ENCODE peak calls at places on chromosome 2, in seven cellular contexts. Z is HTR-8/SVneo; A is NCI-H460; X is endothelial cell; G is stimulated activated naive B cell treated with anti-CD40 and anti-IgM and Interleukin-4, amounts not matched to agents 10 μg/mL and 1 μg/mL and 100 μg/mL, for 72 hours; I is BE2C; W is neural progenitor cell. P is an unnamed sample.
A peak's percentile ranks its signal among the peaks of the same experiment; 100 is the strongest.

GRCh38 chr2:160221391-160222276 is 21.6 kb upstream of the ITGB6 start:
- DNase-seq in Z (peak; percentile 44), A (no peak), X (no peak), G (no peak), I (no peak), W (no peak), P (peak; percentile 89)

GRCh38 chr2:236675051-236675450 is 105.4 kb downstream of the ACKR3 start:
- DNase-seq in Z (no peak), A (no peak), X (no peak), G (no peak), I (no peak), W (no peak), P (peak; percentile 94)

GRCh38 chr2:148273158-148273691 is 252.3 kb downstream of the MBD5 start:
- DNase-seq in Z (no peak), A (no peak), X (no peak), G (no peak), I (no peak), W (no peak), P (peak; percentile 8)

GRCh38 chr2:53091183-53091582 is 676.4 kb upstream of the CHAC2 start:
- DNase-seq in Z (no peak), A (no peak), X (no peak), G (no peak), I (no peak), W (no peak), P (no peak)

GRCh38 chr2:7007846-7008741 is 90.9 kb downstream of the RNF144A start:
- DNase-seq in Z (no peak), A (no peak), X (no peak), G (peak; percentile 37), I (peak; percentile 93), W (no peak), P (peak; percentile 24)

GRCh38 chr2:45001629-45002385 is 7.4 kb downstream of the SIX2 start:
- DNase-seq in Z (no peak), A (no peak), X (no peak), G (no peak), I (no peak), W (peak; percentile 33), P (no peak)

GRCh38 chr2:225429718-225430117 is 30.2 kb downstream of the NYAP2 start:
- DNase-seq in Z (no peak), A (no peak), X (no peak), G (no peak), I (peak; percentile 83), W (no peak), P (no peak)

GRCh38 chr2:25567406-25567805 is 106.0 kb downstream of the DTNB start:
- DNase-seq in Z (peak; percentile 40), A (peak; percentile 12), X (no peak), G (no peak), I (no peak), W (peak; percentile 36), P (peak; percentile 5)

GRCh38 chr2:241036964-241037421 is 38.6 kb downstream of the SNED1 start:
- DNase-seq in Z (no peak), A (no peak), X (no peak), G (no peak), I (no peak), W (no peak), P (no peak)

GRCh38 chr2:228532233-228532632 is 350.7 kb upstream of the SPHKAP start:
- DNase-seq in Z (no peak), A (no peak), X (no peak), G (no peak), I (no peak), W (no peak), P (no peak)

GRCh38 chr2:8046849-8047248 is 635.0 kb upstream of the ID2 start:
- DNase-seq in Z (no peak), A (no peak), X (no peak), G (no peak), I (no peak), W (no peak), P (no peak)

GRCh38 chr2:224838335-224838734 is 122.2 kb upstream of the CCDC195 start:
- DNase-seq in Z (no peak), A (no peak), X (no peak), G (no peak), I (no peak), W (no peak), P (no peak)